ENCODE peak calls at places on chromosomes 3 and 15, in five cellular contexts. One of them, this sample, is unnamed.
A peak's percentile ranks its signal among the peaks of the same experiment; 100 is the strongest.

GRCh38 chr3:165635791-165636681 is 201.2 kb downstream of the BCHE start:
- DNase-seq in PC-3: peak; percentile 8
- DNase-seq in endothelial cell of umbilical vein: no peak
- DNase-seq in astrocyte: peak; percentile 16
- DNase-seq in fibroblast of lung: peak; percentile 34
- DNase-seq in this sample: no peak

GRCh38 chr3:166243511-166243910 is 406.3 kb upstream of the BCHE start:
- DNase-seq in PC-3: no peak
- DNase-seq in endothelial cell of umbilical vein: no peak
- DNase-seq in astrocyte: no peak
- DNase-seq in fibroblast of lung: no peak
- DNase-seq in this sample: no peak

GRCh38 chr3:117306299-117306698 is 596.7 kb downstream of the TUSC7 start:
- DNase-seq in PC-3: no peak
- DNase-seq in endothelial cell of umbilical vein: no peak
- DNase-seq in astrocyte: no peak
- DNase-seq in fibroblast of lung: no peak
- DNase-seq in this sample: no peak

GRCh38 chr15:75450307-75451201 is 936 bp downstream of the SIN3A start:
- DNase-seq in PC-3: peak; percentile 94
- DNase-seq in endothelial cell of umbilical vein: peak; percentile 96
- DNase-seq in astrocyte: peak; percentile 90
- DNase-seq in fibroblast of lung: peak; percentile 96
- DNase-seq in this sample: peak; percentile 98

GRCh38 chr3:142844339-142844977 is 44.4 kb downstream of the PCOLCE2 start:
- DNase-seq in PC-3: peak; percentile 66
- DNase-seq in endothelial cell of umbilical vein: peak; percentile 46
- DNase-seq in astrocyte: peak; percentile 48
- DNase-seq in fibroblast of lung: peak; percentile 62
- DNase-seq in this sample: peak; percentile 46

GRCh38 chr15:41806291-41807181 is 21.4 kb upstream of the JMJD7 start:
- DNase-seq in PC-3: peak; percentile 75
- DNase-seq in endothelial cell of umbilical vein: no peak
- DNase-seq in astrocyte: no peak
- DNase-seq in fibroblast of lung: no peak
- DNase-seq in this sample: no peak

GRCh38 chr15:71085809-71086208 is 29.5 kb upstream of the THSD4 start:
- DNase-seq in PC-3: no peak
- DNase-seq in endothelial cell of umbilical vein: no peak
- DNase-seq in astrocyte: no peak
- DNase-seq in fibroblast of lung: no peak
- DNase-seq in this sample: no peak

GRCh38 chr3:38327335-38328009 is 19.1 kb upstream of the XYLB start:
- DNase-seq in PC-3: peak; percentile 95
- DNase-seq in endothelial cell of umbilical vein: peak; percentile 14
- DNase-seq in astrocyte: peak; percentile 72
- DNase-seq in fibroblast of lung: peak; percentile 80
- DNase-seq in this sample: no peak

GRCh38 chr3:45054196-45054857 is 28.2 kb downstream of the CLEC3B start:
- DNase-seq in PC-3: peak; percentile 56
- DNase-seq in endothelial cell of umbilical vein: no peak
- DNase-seq in astrocyte: peak; percentile 81
- DNase-seq in fibroblast of lung: peak; percentile 84
- DNase-seq in this sample: no peak

GRCh38 chr3:112770026-112770626 is 76.5 kb downstream of the CD200R1L start:
- DNase-seq in PC-3: peak; percentile 69
- DNase-seq in endothelial cell of umbilical vein: peak; percentile 24
- DNase-seq in astrocyte: peak; percentile 81
- DNase-seq in fibroblast of lung: peak; percentile 89
- DNase-seq in this sample: peak; percentile 17

GRCh38 chr15:58551084-58551763 is 119.4 kb downstream of the LIPC start:
- DNase-seq in PC-3: no peak
- DNase-seq in endothelial cell of umbilical vein: no peak
- DNase-seq in astrocyte: no peak
- DNase-seq in fibroblast of lung: no peak
- DNase-seq in this sample: no peak

GRCh38 chr3:25582242-25582641 is 82.5 kb downstream of the TOP2B start:
- DNase-seq in PC-3: peak; percentile 78
- DNase-seq in endothelial cell of umbilical vein: peak; percentile 63
- DNase-seq in astrocyte: peak; percentile 64
- DNase-seq in fibroblast of lung: peak; percentile 72
- DNase-seq in this sample: peak; percentile 58

GRCh38 chr3:142645236-142645793 is 49.1 kb downstream of the PLS1 start:
- DNase-seq in PC-3: peak; percentile 82
- DNase-seq in endothelial cell of umbilical vein: peak; percentile 54
- DNase-seq in astrocyte: peak; percentile 69
- DNase-seq in fibroblast of lung: peak; percentile 74
- DNase-seq in this sample: peak; percentile 43

GRCh38 chr15:69271217-69271616 is 27.5 kb upstream of the PAQR5 start:
- DNase-seq in PC-3: no peak
- DNase-seq in endothelial cell of umbilical vein: no peak
- DNase-seq in astrocyte: no peak
- DNase-seq in fibroblast of lung: no peak
- DNase-seq in this sample: no peak

GRCh38 chr3:172061724-172062184 is 22.4 kb downstream of the FNDC3B start:
- DNase-seq in PC-3: peak; percentile 55
- DNase-seq in endothelial cell of umbilical vein: peak; percentile 69
- DNase-seq in astrocyte: no peak
- DNase-seq in fibroblast of lung: peak; percentile 45
- DNase-seq in this sample: peak; percentile 39

GRCh38 chr15:40469776-40470390 is 901 bp upstream of the CHST14 start:
- DNase-seq in PC-3: no peak
- DNase-seq in endothelial cell of umbilical vein: no peak
- DNase-seq in astrocyte: no peak
- DNase-seq in fibroblast of lung: peak; percentile 17
- DNase-seq in this sample: no peak

GRCh38 chr3:9731206-9732079 is at the start of gene BRPF1:
- DNase-seq in PC-3: peak; percentile 98
- DNase-seq in endothelial cell of umbilical vein: peak; percentile 99
- DNase-seq in astrocyte: peak; percentile 96
- DNase-seq in fibroblast of lung: peak; percentile 99
- DNase-seq in this sample: peak; percentile 100

GRCh38 chr3:194960446-194961032 is 274.9 kb downstream of the FAM43A start:
- DNase-seq in PC-3: no peak
- DNase-seq in endothelial cell of umbilical vein: no peak
- DNase-seq in astrocyte: no peak
- DNase-seq in fibroblast of lung: no peak
- DNase-seq in this sample: no peak

GRCh38 chr3:63523100-63523499 is 129.4 kb upstream of the SNTN start:
- DNase-seq in PC-3: no peak
- DNase-seq in endothelial cell of umbilical vein: no peak
- DNase-seq in astrocyte: peak; percentile 12
- DNase-seq in fibroblast of lung: peak; percentile 19
- DNase-seq in this sample: no peak

GRCh38 chr3:69386535-69387385 is 872 bp upstream of the FRMD4B start:
- DNase-seq in PC-3: peak; percentile 12
- DNase-seq in endothelial cell of umbilical vein: no peak
- DNase-seq in astrocyte: no peak
- DNase-seq in fibroblast of lung: no peak
- DNase-seq in this sample: no peak

GRCh38 chr3:69384379-69384778 is 1.5 kb downstream of the FRMD4B start:
- DNase-seq in PC-3: no peak
- DNase-seq in endothelial cell of umbilical vein: no peak
- DNase-seq in astrocyte: no peak
- DNase-seq in fibroblast of lung: no peak
- DNase-seq in this sample: no peak

GRCh38 chr3:69388241-69388640 is 2.4 kb upstream of the FRMD4B start:
- DNase-seq in PC-3: no peak
- DNase-seq in endothelial cell of umbilical vein: no peak
- DNase-seq in astrocyte: no peak
- DNase-seq in fibroblast of lung: no peak
- DNase-seq in this sample: no peak

GRCh38 chr3:69385033-69385722 is 710 bp downstream of the FRMD4B start:
- DNase-seq in PC-3: no peak
- DNase-seq in endothelial cell of umbilical vein: no peak
- DNase-seq in astrocyte: no peak
- DNase-seq in fibroblast of lung: no peak
- DNase-seq in this sample: no peak

GRCh38 chr3:69385723-69386483 is at the start of gene FRMD4B:
- DNase-seq in PC-3: peak; percentile 8
- DNase-seq in endothelial cell of umbilical vein: peak; percentile 74
- DNase-seq in astrocyte: peak; percentile 8
- DNase-seq in fibroblast of lung: peak; percentile 24
- DNase-seq in this sample: peak; percentile 58
- TF ChIP-seq EZH2 in PC-3: no peak
- TF ChIP-seq EZH2 in endothelial cell of umbilical vein: no peak
- TF ChIP-seq EZH2 in astrocyte: peak; percentile 82
- TF ChIP-seq EZH2 in fibroblast of lung: no peak
- TF ChIP-seq EZH2 in this sample: no peak

DNA sequence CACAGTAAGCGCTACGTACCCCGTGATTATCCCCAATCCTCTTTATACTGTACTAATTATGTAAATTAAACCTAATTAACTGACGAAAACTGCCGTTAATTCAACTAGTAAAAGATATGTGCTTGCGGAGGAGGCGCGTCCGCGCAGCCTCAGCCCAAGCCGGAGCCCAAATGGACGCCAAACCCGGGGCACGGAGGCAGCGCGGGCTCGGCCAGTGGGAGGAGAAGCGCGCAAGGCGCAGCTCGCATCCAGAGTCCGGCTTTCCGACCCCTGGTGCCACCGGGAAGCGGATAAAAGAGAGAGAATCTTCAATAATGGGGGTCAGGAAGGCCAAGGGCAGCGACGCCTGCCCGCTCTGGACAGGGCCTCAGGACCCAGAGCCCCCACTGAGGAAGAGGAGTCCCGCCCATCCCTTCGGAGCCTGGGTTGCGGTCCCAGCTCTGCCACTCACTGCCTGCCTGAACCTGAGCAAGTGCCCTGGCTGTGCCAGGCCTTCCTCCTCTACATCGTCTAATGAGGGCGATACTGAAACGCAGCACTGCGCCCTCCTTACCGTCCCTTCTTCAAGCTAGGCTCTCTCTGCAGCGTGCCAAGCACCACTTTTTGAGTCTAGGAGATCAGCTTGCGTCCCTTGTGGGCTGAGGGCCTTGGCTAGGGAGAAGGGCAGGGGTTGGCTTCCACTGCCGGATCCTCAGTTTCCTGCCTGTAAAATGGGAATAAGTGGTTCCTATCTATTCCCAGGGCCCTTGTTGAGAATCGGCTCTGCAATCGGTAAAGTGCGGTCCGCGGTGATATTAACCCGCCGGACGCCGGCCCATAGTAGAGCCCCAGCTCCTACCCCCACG is 4.9 kb upstream of the SKOR1 start:
- DNase-seq in PC-3: no peak
- DNase-seq in endothelial cell of umbilical vein: no peak
- DNase-seq in astrocyte: no peak
- DNase-seq in fibroblast of lung: no peak
- DNase-seq in this sample: no peak
- TF ChIP-seq EZH2 in PC-3: no peak
- TF ChIP-seq EZH2 in endothelial cell of umbilical vein: peak; percentile 55
- TF ChIP-seq EZH2 in astrocyte: peak; percentile 96
- TF ChIP-seq EZH2 in fibroblast of lung: peak; percentile 97
- TF ChIP-seq EZH2 in this sample: peak; percentile 54

GRCh38 chr3:115658337-115659181 is 35.2 kb downstream of the GAP43 start:
- DNase-seq in PC-3: peak; percentile 66
- DNase-seq in endothelial cell of umbilical vein: peak; percentile 82
- DNase-seq in astrocyte: peak; percentile 88
- DNase-seq in fibroblast of lung: peak; percentile 93
- DNase-seq in this sample: peak; percentile 88
- TF ChIP-seq EZH2 in PC-3: no peak
- TF ChIP-seq EZH2 in endothelial cell of umbilical vein: peak; percentile 11
- TF ChIP-seq EZH2 in astrocyte: no peak
- TF ChIP-seq EZH2 in fibroblast of lung: no peak
- TF ChIP-seq EZH2 in this sample: no peak

GRCh38 chr3:139716908-139717485 is 39.2 kb upstream of the NMNAT3 start:
- DNase-seq in PC-3: no peak
- DNase-seq in endothelial cell of umbilical vein: no peak
- DNase-seq in astrocyte: no peak
- DNase-seq in fibroblast of lung: no peak
- DNase-seq in this sample: no peak
- TF ChIP-seq EZH2 in PC-3: no peak
- TF ChIP-seq EZH2 in endothelial cell of umbilical vein: no peak
- TF ChIP-seq EZH2 in astrocyte: no peak
- TF ChIP-seq EZH2 in fibroblast of lung: no peak
- TF ChIP-seq EZH2 in this sample: no peak

GRCh38 chr3:173708191-173708590 is 310.6 kb downstream of the NLGN1 start:
- DNase-seq in PC-3: no peak
- DNase-seq in endothelial cell of umbilical vein: no peak
- DNase-seq in astrocyte: no peak
- DNase-seq in fibroblast of lung: peak; percentile 24
- DNase-seq in this sample: no peak

GRCh38 chr3:173711619-173712018 is 314.1 kb downstream of the NLGN1 start:
- DNase-seq in PC-3: peak; percentile 17
- DNase-seq in endothelial cell of umbilical vein: peak; percentile 33
- DNase-seq in astrocyte: peak; percentile 69
- DNase-seq in fibroblast of lung: peak; percentile 76
- DNase-seq in this sample: peak; percentile 46

GRCh38 chr3:173709026-173709425 is 311.5 kb downstream of the NLGN1 start:
- DNase-seq in PC-3: no peak
- DNase-seq in endothelial cell of umbilical vein: peak; percentile 50
- DNase-seq in astrocyte: peak; percentile 89
- DNase-seq in fibroblast of lung: peak; percentile 91
- DNase-seq in this sample: no peak

DNA sequence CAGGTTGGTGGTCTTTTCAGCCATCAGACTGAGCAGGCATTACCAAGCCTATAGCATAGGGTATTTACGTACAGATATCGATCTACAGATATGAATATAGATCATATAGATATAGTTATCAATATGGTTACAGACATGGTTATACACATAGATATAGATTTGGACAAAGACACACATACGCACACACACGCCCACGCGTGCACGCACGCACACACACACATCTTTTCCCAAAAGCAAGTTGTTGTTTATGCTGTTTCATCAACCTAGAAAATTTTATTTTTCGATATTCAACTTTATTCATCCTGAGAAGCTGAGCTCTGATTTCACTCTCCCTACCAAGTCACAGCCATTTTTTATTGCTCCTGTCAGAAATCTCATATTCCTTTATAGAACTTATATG is 309.1 kb downstream of the NLGN1 start:
- DNase-seq in PC-3: no peak
- DNase-seq in endothelial cell of umbilical vein: no peak
- DNase-seq in astrocyte: no peak
- DNase-seq in fibroblast of lung: no peak
- DNase-seq in this sample: no peak
- TF ChIP-seq EZH2 in PC-3: no peak
- TF ChIP-seq EZH2 in endothelial cell of umbilical vein: no peak
- TF ChIP-seq EZH2 in astrocyte: no peak
- TF ChIP-seq EZH2 in fibroblast of lung: no peak
- TF ChIP-seq EZH2 in this sample: no peak

DNA sequence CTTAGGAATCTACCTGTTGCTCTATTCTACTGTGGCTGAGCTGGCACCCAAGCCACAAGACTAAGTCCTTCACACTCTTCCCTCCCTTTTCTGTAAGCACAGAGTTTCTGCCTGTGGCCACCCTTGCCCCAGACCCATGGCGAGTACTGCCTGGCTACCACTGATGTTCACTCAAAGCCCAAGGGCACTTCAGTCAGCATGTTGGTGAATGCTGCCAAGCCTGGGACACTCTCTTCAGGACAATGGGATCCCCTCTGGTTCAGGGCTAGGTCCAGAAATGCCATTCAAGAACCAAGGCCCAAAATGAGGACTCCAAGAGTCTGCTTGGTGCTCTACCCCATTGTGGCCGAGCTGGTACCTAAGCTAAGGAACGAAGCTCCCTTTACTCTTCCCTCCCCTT is 184.2 kb downstream of the FGF12 start:
- DNase-seq in PC-3: no peak
- DNase-seq in endothelial cell of umbilical vein: no peak
- DNase-seq in astrocyte: no peak
- DNase-seq in fibroblast of lung: no peak
- DNase-seq in this sample: no peak
- TF ChIP-seq EZH2 in PC-3: no peak
- TF ChIP-seq EZH2 in endothelial cell of umbilical vein: no peak
- TF ChIP-seq EZH2 in astrocyte: no peak
- TF ChIP-seq EZH2 in fibroblast of lung: no peak
- TF ChIP-seq EZH2 in this sample: no peak

This sample was measured in hepatocyte.